ENCODE peak calls at places on chromosomes 3 and 15, in six cellular contexts. L is stomach, N is BE2C, E is body of pancreas, O is kidney epithelial cell, D is choroid plexus epithelial cell. A is an unnamed sample.

GRCh38 chr3:41041899-41042298 is 157.4 kb upstream of the CTNNB1 start:
- DNase-seq in L (no peak), N (no peak), E (no peak), O (no peak), D (no peak), A (no peak)

GRCh38 chr3:172939651-172940293 is 189.2 kb downstream of the ECT2 start:
- DNase-seq in L (no peak), N (no peak), E (no peak), O (no peak), D (peak), A (no peak)

GRCh38 chr15:40957581-40958051 is 4.3 kb downstream of the CHAC1 start:
- DNase-seq in L (peak), N (peak), E (peak), O (no peak), D (no peak), A (peak)

GRCh38 chr3:16599694-16600093 is 5.5 kb downstream of the DAZL start:
- DNase-seq in L (no peak), N (no peak), E (no peak), O (no peak), D (no peak), A (no peak)

GRCh38 chr3:150609988-150610387 is 6.9 kb downstream of the SELENOT start:
- DNase-seq in L (no peak), N (no peak), E (no peak), O (no peak), D (no peak), A (no peak)

GRCh38 chr3:100089802-100090668 is 24.3 kb downstream of the FILIP1L start:
- DNase-seq in L (no peak), N (peak), E (no peak), O (no peak), D (peak), A (no peak)

GRCh38 chr3:15645740-15646490 is 44.4 kb downstream of the BTD start:
- DNase-seq in L (no peak), N (peak), E (no peak), O (peak), D (peak), A (no peak)

GRCh38 chr3:52218454-52218853 is 7.0 kb downstream of the TLR9 start:
- DNase-seq in L (no peak), N (no peak), E (no peak), O (no peak), D (no peak), A (peak)

GRCh38 chr3:50165388-50166308 is 10.5 kb downstream of the SEMA3F start:
- DNase-seq in L (peak), N (peak), E (no peak), O (no peak), D (no peak), A (no peak)

GRCh38 chr15:71131601-71132357 is 16.5 kb downstream of the THSD4 start:
- DNase-seq in L (no peak), N (no peak), E (no peak), O (no peak), D (no peak), A (no peak)

GRCh38 chr3:4841783-4842440 is 137.3 kb upstream of the BHLHE40 start:
- DNase-seq in L (no peak), N (no peak), E (no peak), O (no peak), D (peak), A (no peak)

GRCh38 chr15:88645171-88646087 is 6.6 kb downstream of the ISG20 start:
- DNase-seq in L (peak), N (no peak), E (no peak), O (no peak), D (no peak), A (peak)

GRCh38 chr3:35659808-35660207 is 20.5 kb downstream of the ARPP21 start:
- DNase-seq in L (no peak), N (no peak), E (peak), O (no peak), D (no peak), A (no peak)

GRCh38 chr3:13662238-13662847 is 113.4 kb downstream of the FBLN2 start:
- DNase-seq in L (no peak), N (no peak), E (no peak), O (no peak), D (no peak), A (no peak)

GRCh38 chr3:61979645-61980430 is 393.5 kb downstream of the FEZF2 start:
- DNase-seq in L (no peak), N (no peak), E (no peak), O (no peak), D (peak), A (no peak)

GRCh38 chr3:127214990-127215389 is 22.1 kb downstream of the PRR23E start:
- DNase-seq in L (no peak), N (no peak), E (no peak), O (no peak), D (no peak), A (no peak)

GRCh38 chr15:41772720-41773331 is 1.5 kb upstream of the MAPKBP1 start:
- DNase-seq in L (peak), N (peak), E (peak), O (no peak), D (peak), A (peak)

GRCh38 chr3:34212671-34213070 is 414.2 kb downstream of the PDCD6IP start:
- DNase-seq in L (peak), N (no peak), E (peak), O (no peak), D (peak), A (no peak)

GRCh38 chr15:56241374-56242085 is 2.1 kb downstream of the RFX7 start:
- DNase-seq in L (no peak), N (no peak), E (no peak), O (no peak), D (peak), A (no peak)

GRCh38 chr15:38941399-38941953 is 376.9 kb upstream of the RASGRP1 start:
- DNase-seq in L (no peak), N (peak), E (no peak), O (peak), D (peak), A (no peak)

GRCh38 chr3:5304789-5305680 is 117.5 kb downstream of the EDEM1 start:
- DNase-seq in L (peak), N (peak), E (peak), O (no peak), D (peak), A (peak)

GRCh38 chr3:632571-633170 is 436.1 kb downstream of the CHL1 start:
- DNase-seq in L (peak), N (peak), E (peak), O (peak), D (peak), A (peak)

GRCh38 chr15:95887666-95888480 is 442.6 kb upstream of the NR2F2 start:
- DNase-seq in L (no peak), N (no peak), E (no peak), O (no peak), D (peak), A (no peak)

GRCh38 chr3:121690777-121691405 is 30.2 kb upstream of the HCLS1 start:
- DNase-seq in L (no peak), N (no peak), E (no peak), O (no peak), D (no peak), A (no peak)

GRCh38 chr3:37995652-37996641 is 5.4 kb downstream of the VILL start:
- DNase-seq in L (peak), N (no peak), E (no peak), O (no peak), D (peak), A (peak)

GRCh38 chr3:170746175-170746942 is 123.6 kb downstream of the RPL22L1 start:
- DNase-seq in L (no peak), N (no peak), E (no peak), O (no peak), D (no peak), A (no peak)

GRCh38 chr15:91186892-91187644 is 87.0 kb downstream of the SV2B start:
- DNase-seq in L (no peak), N (no peak), E (peak), O (peak), D (peak), A (no peak)

GRCh38 chr3:78912217-78912616 is 855.6 kb downstream of the ROBO1 start:
- DNase-seq in L (no peak), N (peak), E (no peak), O (no peak), D (no peak), A (no peak)

GRCh38 chr15:99076555-99077308 is 28.1 kb upstream of the SYNM start:
- DNase-seq in L (peak), N (peak), E (peak), O (peak), D (peak), A (no peak)

GRCh38 chr15:94526071-94526689 is 294.8 kb downstream of the MCTP2 start:
- DNase-seq in L (no peak), N (no peak), E (no peak), O (no peak), D (no peak), A (no peak)
- TF ChIP-seq CTCF in L (peak), N (peak), E (no peak), O (peak), D (peak), A (no peak)

GRCh38 chr3:81308296-81308695 is 453.1 kb downstream of the GBE1 start:
- DNase-seq in L (no peak), N (no peak), E (no peak), O (no peak), D (peak), A (no peak)
- TF ChIP-seq CTCF in L (no peak), N (no peak), E (no peak), O (no peak), D (no peak), A (no peak)

GRCh38 chr15:78761891-78762385 is 49.3 kb downstream of the ADAMTS7 start:
- DNase-seq in L (no peak), N (no peak), E (no peak), O (no peak), D (no peak), A (no peak)
- TF ChIP-seq CTCF in L (no peak), N (no peak), E (no peak), O (no peak), D (no peak), A (no peak)

GRCh38 chr3:183975981-183976662 is 41.6 kb downstream of the ABCC5 start:
- DNase-seq in L (no peak), N (no peak), E (no peak), O (no peak), D (peak), A (no peak)
- TF ChIP-seq CTCF in L (no peak), N (no peak), E (no peak), O (no peak), D (no peak), A (no peak)

DNA sequence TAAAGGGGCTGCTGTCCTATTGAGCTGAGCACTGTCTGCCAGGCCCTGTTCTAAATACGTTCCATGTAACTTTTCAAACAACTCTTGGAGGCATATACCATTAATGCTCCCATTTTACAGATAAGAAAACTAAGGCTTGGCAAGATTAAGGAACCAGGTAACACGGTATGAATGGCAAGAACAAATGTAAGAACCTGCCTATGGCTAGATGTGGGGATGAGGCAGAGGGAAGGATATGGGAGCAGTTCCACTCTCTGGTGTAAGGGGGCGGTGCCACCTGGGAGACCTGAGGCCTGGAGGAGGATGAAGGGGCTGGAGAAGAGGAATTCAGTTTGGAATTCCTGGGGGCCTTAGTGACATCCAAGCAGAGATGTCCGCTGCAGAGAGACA is 3.8 kb upstream of the LMAN1L start:
- DNase-seq in L (no peak), N (no peak), E (no peak), O (no peak), D (no peak), A (no peak)
- TF ChIP-seq CTCF in L (no peak), N (peak), E (no peak), O (no peak), D (peak), A (no peak)

DNA sequence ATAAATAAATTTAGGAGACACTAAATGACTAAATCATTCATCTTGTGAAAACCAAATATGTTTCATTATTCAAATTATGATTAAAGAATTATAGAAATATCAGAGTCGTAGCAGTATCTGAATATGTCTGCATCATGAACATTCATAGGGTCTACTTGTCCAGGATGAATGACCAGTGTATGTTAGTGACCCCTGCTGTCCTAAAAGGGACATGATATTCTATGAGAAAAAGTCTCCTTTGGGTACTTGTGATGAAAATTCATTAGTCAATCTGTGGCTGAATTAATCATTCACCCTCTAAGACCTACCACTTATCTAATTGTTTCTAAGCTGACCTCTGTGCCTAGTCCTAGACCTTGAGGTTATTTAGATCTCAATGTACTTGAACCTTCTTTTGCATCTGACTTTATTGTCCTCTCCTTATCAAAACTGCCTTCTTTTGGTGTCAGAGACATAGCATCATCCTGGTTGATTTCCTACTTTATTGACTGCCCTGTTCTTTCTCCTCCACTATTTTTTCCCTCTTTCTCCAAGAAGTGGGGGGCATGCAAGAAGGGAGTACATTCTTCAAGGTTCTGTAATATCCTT is 799.3 kb downstream of the DIPK2A start:
- DNase-seq in L (no peak), N (no peak), E (no peak), O (peak), D (peak), A (no peak)
- TF ChIP-seq CTCF in L (peak), N (peak), E (peak), O (peak), D (peak), A (no peak)